ENCODE peak calls at places on chromosomes 11 and 22, in six cellular contexts. Y is psoas muscle, L is fibroblast of mammary gland, M is endothelial cell of umbilical vein, B is endothelial cell, I is brain microvascular endothelial cell. O is an unnamed sample.
A peak's percentile ranks its signal among the peaks of the same experiment; 100 is the strongest.

GRCh38 chr11:64566042-64566914 is 24.7 kb upstream of the SLC22A12 start:
- DNase-seq in Y (peak; percentile 47), L (peak; percentile 89), M (peak; percentile 65), B (peak; percentile 54), I (peak; percentile 72), O (peak; percentile 94)

GRCh38 chr11:15625691-15626090 is 511.0 kb downstream of the INSC start:
- DNase-seq in Y (no peak), L (no peak), M (no peak), B (no peak), I (no peak), O (peak; percentile 4)

GRCh38 chr22:48896766-48897637 is 930.7 kb downstream of the BRD1 start:
- DNase-seq in Y (no peak), L (no peak), M (no peak), B (no peak), I (no peak), O (no peak)

GRCh38 chr22:38109391-38110000 is 988 bp downstream of the BAIAP2L2 start:
- DNase-seq in Y (no peak), L (no peak), M (no peak), B (no peak), I (no peak), O (no peak)

GRCh38 chr11:46564459-46564858 is 29.4 kb downstream of the AMBRA1 start:
- DNase-seq in Y (no peak), L (peak; percentile 62), M (peak; percentile 40), B (no peak), I (no peak), O (peak; percentile 54)

GRCh38 chr11:78392854-78393253 is 24.8 kb downstream of the GAB2 start:
- DNase-seq in Y (no peak), L (no peak), M (no peak), B (no peak), I (no peak), O (no peak)

GRCh38 chr22:17541476-17541875 is 21.8 kb upstream of the SLC25A18 start:
- DNase-seq in Y (no peak), L (no peak), M (no peak), B (no peak), I (no peak), O (no peak)

GRCh38 chr11:68340003-68340767 is 27.8 kb downstream of the LRP5 start:
- DNase-seq in Y (no peak), L (no peak), M (no peak), B (no peak), I (no peak), O (no peak)

GRCh38 chr11:131998020-131998419 is 627.6 kb downstream of the NTM start:
- DNase-seq in Y (no peak), L (no peak), M (no peak), B (no peak), I (no peak), O (no peak)

GRCh38 chr11:79762271-79762935 is 321.6 kb upstream of the TENM4 start:
- DNase-seq in Y (no peak), L (peak; percentile 0), M (no peak), B (no peak), I (peak; percentile 4), O (peak; percentile 24)

GRCh38 chr11:104148074-104148473 is 15.9 kb downstream of the PDGFD start:
- DNase-seq in Y (no peak), L (peak; percentile 90), M (no peak), B (no peak), I (peak; percentile 12), O (peak; percentile 73)

GRCh38 chr11:45089845-45090499 is 56.5 kb upstream of the PRDM11 start:
- DNase-seq in Y (no peak), L (peak; percentile 66), M (no peak), B (no peak), I (peak; percentile 25), O (peak; percentile 46)

GRCh38 chr11:46220313-46220712 is 57.1 kb upstream of the CREB3L1 start:
- DNase-seq in Y (no peak), L (no peak), M (no peak), B (no peak), I (no peak), O (no peak)

GRCh38 chr11:3190600-3190999 is 25.5 kb upstream of the OSBPL5 start:
- DNase-seq in Y (no peak), L (no peak), M (no peak), B (no peak), I (no peak), O (no peak)

GRCh38 chr11:108818971-108819370 is 154.1 kb downstream of the DDX10 start:
- DNase-seq in Y (no peak), L (no peak), M (peak; percentile 58), B (no peak), I (no peak), O (no peak)

GRCh38 chr11:16013242-16013641 is 343.1 kb downstream of the SOX6 start:
- DNase-seq in Y (no peak), L (no peak), M (no peak), B (no peak), I (no peak), O (no peak)

GRCh38 chr11:94557992-94558391 is 9.2 kb upstream of the PIWIL4 start:
- DNase-seq in Y (no peak), L (no peak), M (no peak), B (no peak), I (no peak), O (no peak)

GRCh38 chr11:45857834-45858492 is 10.7 kb downstream of the CRY2 start:
- DNase-seq in Y (peak; percentile 52), L (peak; percentile 96), M (peak; percentile 94), B (no peak), I (peak; percentile 56), O (no peak)

GRCh38 chr11:8962827-8963226 is 1.4 kb downstream of the TMEM9B start:
- DNase-seq in Y (no peak), L (no peak), M (no peak), B (no peak), I (no peak), O (no peak)

GRCh38 chr11:34395916-34396555 is 38.2 kb upstream of the ABTB2 start:
- DNase-seq in Y (no peak), L (peak; percentile 57), M (peak; percentile 24), B (no peak), I (peak; percentile 9), O (peak; percentile 84)

GRCh38 chr11:57396744-57397143 is 6.3 kb upstream of the PRG2 start:
- DNase-seq in Y (no peak), L (no peak), M (no peak), B (no peak), I (no peak), O (no peak)

GRCh38 chr11:128902515-128903066 is 11.4 kb downstream of the KCNJ5 start:
- DNase-seq in Y (no peak), L (peak; percentile 64), M (no peak), B (no peak), I (peak; percentile 67), O (no peak)

GRCh38 chr11:24781288-24781687 is 284.4 kb downstream of the LUZP2 start:
- DNase-seq in Y (no peak), L (no peak), M (peak; percentile 4), B (no peak), I (no peak), O (no peak)

GRCh38 chr11:24779791-24780190 is 282.9 kb downstream of the LUZP2 start:
- DNase-seq in Y (no peak), L (no peak), M (peak; percentile 14), B (no peak), I (no peak), O (peak; percentile 12)
- TF ChIP-seq CTCF in Y (no peak), L (no peak), M (no peak), B (no peak), I (peak; percentile 44), O (no peak)

DNA sequence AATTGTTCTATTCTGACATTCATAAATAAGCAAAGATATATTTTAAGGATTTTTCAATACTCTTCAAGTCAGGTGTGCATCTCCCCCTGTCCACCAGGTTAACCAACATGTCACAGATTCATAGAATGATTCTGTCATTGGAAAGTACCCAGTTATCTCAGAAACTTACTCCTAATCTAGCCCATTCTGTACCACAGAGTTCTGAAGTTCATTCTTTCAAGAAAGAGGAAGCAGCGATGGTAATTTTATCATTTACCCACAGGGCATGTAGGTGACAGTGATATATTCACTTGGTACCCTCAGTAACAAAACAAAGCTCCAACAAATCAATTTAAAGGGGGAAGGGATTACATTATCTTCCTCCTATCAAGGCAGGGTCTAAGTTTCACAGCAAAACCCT is 18.9 kb upstream of the MPPED2 start:
- DNase-seq in Y (no peak), L (no peak), M (no peak), B (no peak), I (no peak), O (no peak)
- TF ChIP-seq CTCF in Y (no peak), L (no peak), M (no peak), B (peak; percentile 40), I (no peak), O (no peak)

GRCh38 chr22:47153854-47154542 is 391.5 kb downstream of the TBC1D22A start:
- DNase-seq in Y (no peak), L (no peak), M (no peak), B (no peak), I (no peak), O (no peak)

GRCh38 chr22:47152938-47153337 is 390.5 kb downstream of the TBC1D22A start:
- DNase-seq in Y (no peak), L (peak; percentile 37), M (no peak), B (no peak), I (no peak), O (no peak)

GRCh38 chr22:47155131-47155885 is 392.9 kb downstream of the TBC1D22A start:
- DNase-seq in Y (no peak), L (no peak), M (no peak), B (no peak), I (no peak), O (no peak)

GRCh38 chr22:47155912-47156311 is 393.5 kb downstream of the TBC1D22A start:
- DNase-seq in Y (no peak), L (no peak), M (no peak), B (no peak), I (no peak), O (no peak)

DNA sequence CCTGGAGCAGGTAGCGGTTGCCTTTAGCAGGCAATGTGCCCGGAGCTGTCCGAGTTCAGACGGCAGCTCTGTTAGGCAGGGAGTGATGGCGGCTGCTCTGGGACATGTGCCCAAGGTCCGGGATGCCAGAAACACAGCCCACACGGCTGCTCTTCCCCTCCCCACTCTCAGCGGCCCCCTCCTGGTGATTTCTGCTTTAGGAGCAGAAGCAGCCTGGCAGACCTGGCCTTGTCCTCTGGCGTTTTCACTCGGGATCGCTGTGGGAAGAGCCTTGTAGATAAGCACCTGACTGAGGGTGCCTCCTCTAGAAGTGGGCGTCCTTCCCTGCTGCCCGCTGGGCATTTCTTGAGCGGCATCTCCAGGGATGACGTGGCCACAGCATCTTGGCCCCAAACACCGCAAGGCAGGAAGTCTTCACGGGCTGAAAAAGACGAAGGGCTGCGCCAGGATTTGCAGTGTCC is 392.2 kb downstream of the TBC1D22A start:
- DNase-seq in Y (peak; percentile 52), L (peak; percentile 65), M (no peak), B (no peak), I (no peak), O (peak; percentile 74)
- TF ChIP-seq CTCF in Y (no peak), L (no peak), M (no peak), B (no peak), I (peak; percentile 17), O (no peak)

GRCh38 chr11:124753624-124754023 is 1.6 kb upstream of the VSIG2 start:
- DNase-seq in Y (no peak), L (no peak), M (no peak), B (no peak), I (no peak), O (no peak)

GRCh38 chr11:124754309-124754708 is 2.3 kb upstream of the VSIG2 start:
- DNase-seq in Y (no peak), L (no peak), M (peak; percentile 37), B (no peak), I (no peak), O (no peak)

GRCh38 chr11:124751741-124752470 is at the start of gene VSIG2:
- DNase-seq in Y (no peak), L (no peak), M (no peak), B (no peak), I (no peak), O (no peak)

GRCh38 chr11:124752471-124753100 is 531 bp upstream of the VSIG2 start:
- DNase-seq in Y (no peak), L (no peak), M (no peak), B (no peak), I (no peak), O (no peak)

GRCh38 chr11:124753207-124753606 is 1.2 kb upstream of the VSIG2 start:
- DNase-seq in Y (no peak), L (no peak), M (no peak), B (no peak), I (no peak), O (no peak)
- TF ChIP-seq CTCF in Y (no peak), L (no peak), M (no peak), B (no peak), I (no peak), O (no peak)